ENCODE peak calls at places on chromosome 9, in eight cellular contexts. A, O, R, J, U, N, K and Y are unnamed samples.

GRCh38 chr9:34554211-34555001 is 31.6 kb upstream of the ENHO start:
- DNase-seq in U (no peak), K (no peak), O (no peak), A (no peak), R (peak; percentile 59), J (no peak), N (peak; percentile 85), Y (no peak)

GRCh38 chr9:31776471-31776870 is 608.0 kb upstream of the ACO1 start:
- DNase-seq in N (no peak), U (no peak), R (no peak), A (no peak), O (no peak), J (no peak), K (no peak), Y (no peak)

GRCh38 chr9:137589441-137590122 is 730 bp downstream of the ZMYND19 start:
- DNase-seq in A (no peak), U (no peak), J (no peak), K (no peak), R (no peak), N (peak; percentile 70), O (no peak), Y (no peak)

GRCh38 chr9:136326061-136326776 is 1.1 kb upstream of the GPSM1 start:
- DNase-seq in K (no peak), U (no peak), J (no peak), A (peak; percentile 61), N (peak; percentile 94), O (no peak), R (no peak), Y (no peak)

GRCh38 chr9:126906086-126906485 is 8.5 kb upstream of the RALGPS1 start:
- DNase-seq in O (no peak), R (no peak), K (no peak), J (no peak), N (no peak), U (no peak), A (no peak), Y (no peak)

GRCh38 chr9:101951598-101951997 is 213.2 kb upstream of the GRIN3A start:
- DNase-seq in O (no peak), R (no peak), K (no peak), A (no peak), N (no peak), J (no peak), U (no peak), Y (no peak)

GRCh38 chr9:71692337-71692736 is 76.0 kb downstream of the CEMIP2 start:
- DNase-seq in A (no peak), N (no peak), O (peak; percentile 59), K (no peak), U (no peak), J (no peak), R (no peak), Y (no peak)

GRCh38 chr9:114097613-114098020 is 1.5 kb downstream of the KIF12 start:
- DNase-seq in A (peak; percentile 42), N (peak; percentile 56), O (no peak), R (no peak), K (no peak), U (no peak), J (peak; percentile 72), Y (no peak)

GRCh38 chr9:134403682-134404301 is 77.5 kb downstream of the RXRA start:
- DNase-seq in J (peak; percentile 66), N (no peak), K (no peak), A (peak; percentile 84), U (no peak), O (peak; percentile 80), R (peak; percentile 92), Y (peak; percentile 83)

GRCh38 chr9:105064248-105065118 is 136.5 kb upstream of the ABCA1 start:
- DNase-seq in K (no peak), R (peak; percentile 99), U (peak; percentile 96), O (peak; percentile 86), A (peak; percentile 89), N (peak; percentile 79), J (peak; percentile 93), Y (peak; percentile 93)

GRCh38 chr9:3161912-3162311 is 318.0 kb upstream of the PUM3 start:
- DNase-seq in O (no peak), N (no peak), J (no peak), R (no peak), A (no peak), K (no peak), U (no peak), Y (no peak)

GRCh38 chr9:93683331-93684134 is 107.1 kb downstream of the PHF2 start:
- DNase-seq in K (no peak), N (peak; percentile 11), O (no peak), J (peak; percentile 4), R (no peak), U (no peak), A (no peak), Y (no peak)

GRCh38 chr9:110742741-110743371 is 74.3 kb downstream of the MUSK start:
- DNase-seq in K (no peak), A (no peak), O (no peak), R (no peak), U (no peak), N (no peak), J (no peak), Y (no peak)

GRCh38 chr9:110748251-110748893 is 79.8 kb downstream of the MUSK start:
- DNase-seq in O (no peak), N (no peak), A (no peak), R (no peak), K (no peak), U (no peak), J (no peak), Y (no peak)

GRCh38 chr9:110745656-110746055 is 77.1 kb downstream of the MUSK start:
- DNase-seq in U (no peak), K (no peak), A (no peak), J (no peak), N (no peak), O (no peak), R (no peak), Y (no peak)

GRCh38 chr9:110744753-110745522 is 76.3 kb downstream of the MUSK start:
- DNase-seq in K (no peak), J (no peak), U (no peak), A (peak; percentile 38), O (peak; percentile 70), R (peak; percentile 83), N (no peak), Y (no peak)

GRCh38 chr9:110746211-110746930 is 77.8 kb downstream of the MUSK start:
- DNase-seq in U (no peak), R (no peak), J (no peak), K (no peak), A (no peak), N (no peak), O (no peak), Y (no peak)
- TF ChIP-seq EP300 in U (no peak), R (no peak), J (no peak), K (no peak), A (no peak), N (no peak), O (no peak), Y (no peak)

GRCh38 chr9:33023661-33024060 is 1.4 kb upstream of the DNAJA1 start:
- DNase-seq in A (no peak), K (no peak), U (no peak), N (no peak), J (no peak), O (no peak), R (no peak), Y (no peak)

GRCh38 chr9:33022755-33023154 is 2.3 kb upstream of the DNAJA1 start:
- DNase-seq in K (no peak), N (no peak), J (no peak), O (no peak), A (no peak), U (no peak), R (no peak), Y (no peak)

GRCh38 chr9:33024126-33024965 is 727 bp upstream of the DNAJA1 start:
- DNase-seq in J (peak; percentile 26), R (peak; percentile 67), U (peak; percentile 16), O (peak; percentile 24), K (no peak), N (peak; percentile 63), A (no peak), Y (no peak)

GRCh38 chr9:33024966-33025571 is at the start of gene DNAJA1:
- DNase-seq in A (peak; percentile 95), O (peak; percentile 87), N (peak; percentile 97), R (peak; percentile 97), K (peak; percentile 57), J (peak; percentile 95), U (peak; percentile 82), Y (peak; percentile 99)

DNA sequence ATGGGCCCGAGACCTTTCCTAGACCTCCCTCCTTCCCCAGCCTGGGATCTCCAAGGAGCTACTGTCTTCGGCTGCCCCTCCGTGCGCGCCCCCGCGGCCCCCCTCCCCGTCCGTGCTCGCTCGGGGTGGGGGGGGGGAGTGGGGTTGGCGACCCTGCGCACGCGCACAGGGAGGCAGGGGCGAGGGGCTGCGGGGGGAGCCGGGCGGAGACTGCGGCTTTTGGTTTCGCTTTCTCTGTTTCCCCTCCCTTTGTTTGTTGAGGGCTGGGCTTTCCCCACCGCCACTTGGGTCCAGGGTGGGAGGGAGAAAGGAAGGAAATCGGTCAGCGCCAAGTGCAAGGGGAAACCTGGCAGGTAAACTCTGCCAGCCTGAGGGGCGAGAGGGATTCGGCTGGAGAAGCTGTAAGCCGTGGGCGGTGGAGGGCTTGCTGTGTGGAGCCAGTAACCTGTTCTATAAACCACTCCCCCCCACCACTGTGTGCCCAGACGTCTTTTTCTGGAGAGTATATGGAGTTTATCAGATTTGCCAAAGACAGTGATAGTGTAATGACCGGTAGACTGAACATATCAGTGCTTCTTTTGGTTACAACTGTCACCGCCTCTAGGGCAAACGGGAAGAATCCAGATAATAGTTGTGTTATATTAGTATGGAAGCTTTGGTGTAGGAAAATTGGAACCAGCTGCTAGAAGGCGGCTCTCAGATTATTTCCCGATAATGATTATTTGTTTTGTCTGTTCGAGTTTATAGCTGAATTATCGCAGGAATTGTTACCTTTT is 687 bp downstream of the DNAJA1 start:
- DNase-seq in A (peak; percentile 77), O (peak; percentile 25), U (peak; percentile 73), N (peak; percentile 91), R (peak; percentile 78), K (no peak), J (peak; percentile 73), Y (peak; percentile 81)
- H3K36me3 ChIP-seq in A (no peaks in the 10 kb centered on the region), O (peaks cover 20% of the 10 kb centered on the region), U (peaks cover 9% of the 10 kb centered on the region), N (peaks cover 42% of the 10 kb centered on the region), R (peaks cover 31% of the 10 kb centered on the region), K (peaks cover 2% of the 10 kb centered on the region), J (no peaks in the 10 kb centered on the region), Y (peaks cover 44% of the 10 kb centered on the region)

DNA sequence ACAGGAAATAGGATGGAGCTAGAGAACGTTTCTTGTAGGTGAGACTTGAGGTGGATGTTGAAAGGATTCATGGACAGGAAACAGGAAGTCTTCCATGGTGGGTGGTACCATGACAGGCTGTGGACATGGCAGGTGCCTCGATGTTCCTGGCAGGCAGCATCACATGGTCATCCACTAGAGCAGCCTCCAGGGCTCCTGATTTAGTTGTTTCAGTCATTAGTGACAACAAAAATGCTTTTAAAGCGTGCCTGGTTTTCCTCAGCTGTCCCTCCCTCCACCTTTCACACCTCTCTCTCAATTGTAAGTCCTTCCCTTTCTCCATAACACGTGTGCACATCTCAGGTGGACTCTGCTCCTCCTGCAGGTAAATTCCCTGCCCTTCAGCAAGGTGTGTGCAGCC is 25.2 kb upstream of the ASPN start:
- DNase-seq in J (no peak), N (peak; percentile 22), U (no peak), O (no peak), K (no peak), R (no peak), A (no peak), Y (no peak)
- H3K4me3 ChIP-seq in J (no peak overlapping the region), N (no peak overlapping the region), U (no peak overlapping the region), O (no peak overlapping the region), K (no peak overlapping the region), R (no peak overlapping the region), A (no peak overlapping the region), Y (no peak overlapping the region)

DNA sequence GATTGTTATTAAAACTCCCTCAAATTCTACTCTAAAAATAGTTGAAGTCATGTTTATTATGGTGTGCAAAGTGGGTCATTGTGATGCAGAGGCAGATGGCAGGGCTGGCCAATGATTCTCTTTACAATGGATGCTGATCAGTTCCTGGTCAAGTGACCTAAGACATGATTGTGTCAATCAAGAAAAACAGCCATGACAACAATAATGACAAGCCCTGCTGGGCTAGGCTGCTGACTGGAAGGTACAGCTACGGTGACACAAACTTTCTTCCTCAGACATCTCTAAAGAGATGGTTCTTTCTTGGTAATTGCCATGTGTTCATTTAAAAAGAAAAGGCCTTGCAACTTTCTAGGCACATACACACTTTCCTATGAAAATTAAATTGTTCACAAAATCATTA is 3.6 kb downstream of the SLC24A2 start:
- DNase-seq in K (no peak), U (no peak), A (no peak), J (no peak), N (no peak), R (no peak), O (no peak), Y (no peak)
- TF ChIP-seq EP300 in K (no peak), U (no peak), A (no peak), J (no peak), N (no peak), R (no peak), O (no peak), Y (no peak)